ENCODE peak calls at places on chromosomes 7 and 10, in four cellular contexts. H is breast epithelium, B is GM23338, Z is right lobe of liver. E is an unnamed sample.

GRCh38 chr10:99859585-99859984 is 77.1 kb downstream of the ABCC2 start:
- DNase-seq in H (no peak), B (peak; percentile 79), Z (no peak), E (no peak)

GRCh38 chr7:97075928-97076327 is 41.6 kb upstream of the SDHAF3 start:
- DNase-seq in H (no peak), B (peak; percentile 14), Z (no peak), E (no peak)

GRCh38 chr7:116736927-116737715 is 65.1 kb downstream of the MET start:
- DNase-seq in H (no peak), B (no peak), Z (no peak), E (no peak)

GRCh38 chr7:69434350-69434749 is 163.9 kb upstream of the AUTS2 start:
- DNase-seq in H (no peak), B (no peak), Z (no peak), E (no peak)

GRCh38 chr10:62037166-62037831 is 135.8 kb downstream of the ARID5B start:
- DNase-seq in H (peak; percentile 50), B (no peak), Z (no peak), E (no peak)

GRCh38 chr7:46115410-46115809 is 194.3 kb upstream of the IGFBP3 start:
- DNase-seq in H (no peak), B (no peak), Z (no peak), E (no peak)

GRCh38 chr10:30639946-30640786 is 10.6 kb upstream of the LYZL2 start:
- DNase-seq in H (no peak), B (peak; percentile 76), Z (no peak), E (no peak)

GRCh38 chr7:41754046-41754445 is 51.2 kb upstream of the INHBA start:
- DNase-seq in H (no peak), B (no peak), Z (no peak), E (no peak)

GRCh38 chr7:139172775-139173174 is 58.3 kb upstream of the UBN2 start:
- DNase-seq in H (no peak), B (no peak), Z (no peak), E (no peak)

GRCh38 chr10:96208946-96209345 is 62.4 kb downstream of the BLNK start:
- DNase-seq in H (no peak), B (no peak), Z (no peak), E (no peak)
- H3K4me3 ChIP-seq in H (no peak overlapping the region), B (no peak overlapping the region), Z (no peak overlapping the region), E (no peak overlapping the region)

DNA sequence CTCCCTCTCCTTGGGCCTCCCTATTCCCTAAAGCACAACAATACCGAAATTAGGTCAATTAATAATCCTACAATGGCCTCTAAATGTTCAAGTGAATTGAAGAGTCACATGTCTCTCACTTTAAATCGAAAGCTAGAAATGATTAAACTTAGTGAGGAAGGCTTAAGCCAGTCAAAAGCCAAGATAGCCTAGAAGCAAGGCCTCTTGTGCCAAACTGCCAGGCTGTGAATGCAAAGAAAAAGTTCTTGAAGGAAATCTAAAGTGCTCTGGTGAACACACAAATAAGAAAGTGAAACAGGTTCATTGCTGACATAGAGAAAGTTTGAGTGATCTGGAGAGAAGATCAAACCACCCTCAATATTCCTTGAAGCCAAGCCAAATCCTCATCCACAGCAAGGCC is 57.2 kb downstream of the SLC29A4 start:
- DNase-seq in H (no peak), B (no peak), Z (no peak), E (no peak)
- H3K36me3 ChIP-seq in H (peaks cover 35% of the 10 kb centered on the region), B (no peaks in the 10 kb centered on the region), Z (no peaks in the 10 kb centered on the region), E (peaks cover 92% of the 10 kb centered on the region)

GRCh38 chr10:25174461-25175230 is at the start of gene GPR158:
- DNase-seq in H (peak; percentile 53), B (peak; percentile 95), Z (peak; percentile 84), E (peak; percentile 91)
- H3K4me3 ChIP-seq in H (peak within 1 kb of the TSS; percentile 32), B (peak within 1 kb of the TSS; percentile 91), Z (peak within 1 kb of the TSS; percentile 58), E (peak within 1 kb of the TSS; percentile 53)

GRCh38 chr7:100358027-100358856 is at the start of gene PILRB:
- DNase-seq in H (no peak), B (no peak), Z (no peak), E (peak; percentile 39)
- H3K36me3 ChIP-seq in H (peaks cover 12% of the 10 kb centered on the region), B (peaks cover 31% of the 10 kb centered on the region), Z (no peaks in the 10 kb centered on the region), E (peaks cover 99% of the 10 kb centered on the region)

GRCh38 chr10:75395171-75395954 is 6.2 kb downstream of the ZNF503 start:
- DNase-seq in H (peak; percentile 33), B (peak; percentile 76), Z (no peak), E (peak; percentile 75)
- H3K4me3 ChIP-seq in H (peak overlapping the region; percentile 80), B (peak overlapping the region; percentile 60), Z (peak overlapping the region; percentile 65), E (peak overlapping the region; percentile 93)

DNA sequence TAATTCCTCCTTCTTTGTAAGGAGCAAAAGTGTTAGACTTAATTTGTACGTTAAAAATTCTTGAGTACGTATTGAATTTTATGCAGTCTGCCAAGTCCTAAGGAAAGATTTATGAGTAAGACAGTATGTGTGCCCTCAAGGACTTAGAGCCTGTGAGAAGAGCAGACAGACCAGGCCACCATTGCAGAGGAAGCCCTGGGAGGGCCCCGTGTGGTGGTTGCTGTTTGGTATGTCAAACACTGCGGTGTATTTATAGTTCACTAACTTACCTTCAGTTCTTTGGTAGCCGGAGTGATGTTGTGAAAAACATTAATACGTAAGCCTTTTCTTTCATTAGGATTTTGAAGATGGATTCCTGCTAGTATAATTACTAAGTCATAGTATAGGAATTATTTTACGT is 82.9 kb downstream of the GALNT11 start:
- DNase-seq in H (no peak), B (no peak), Z (no peak), E (no peak)
- H3K36me3 ChIP-seq in H (peaks cover 2% of the 10 kb centered on the region), B (no peaks in the 10 kb centered on the region), Z (no peaks in the 10 kb centered on the region), E (peaks cover 47% of the 10 kb centered on the region)

DNA sequence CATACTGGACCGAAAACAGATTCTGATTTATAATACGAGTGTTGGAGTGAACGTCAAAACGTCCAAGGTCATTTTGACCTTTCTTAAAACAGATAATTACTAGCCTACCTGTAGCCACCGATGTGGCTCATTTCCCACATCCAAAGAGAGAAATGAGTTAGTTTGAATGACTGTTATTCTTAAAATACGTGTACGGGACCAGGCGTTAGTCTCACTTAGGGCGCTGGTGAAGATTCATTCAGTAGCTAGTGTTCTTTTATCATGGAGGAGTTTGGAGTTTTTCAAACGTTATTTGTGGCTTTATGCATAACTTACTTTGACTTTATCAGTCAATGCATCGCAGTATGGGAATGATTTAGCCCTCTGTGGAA is 1.4 kb downstream of the BICC1 start:
- DNase-seq in H (no peak), B (no peak), Z (no peak), E (no peak)
- H3K4me3 ChIP-seq in H (peak overlapping the region; percentile 76), B (peak overlapping the region; percentile 78), Z (peak overlapping the region; percentile 55), E (peak overlapping the region; percentile 64)